ENCODE peak calls at places on chromosomes 6 and 20, in four cellular contexts. D is GM06990; O is MM.1S; S is CD4-positive, alpha-beta T cell. X is an unnamed sample.

GRCh38 chr20:42906120-42906519 is 283.6 kb downstream of the PTPRT start:
- DNase-seq in D (no peak), O (no peak), S (no peak), X (no peak)

GRCh38 chr6:89840538-89840937 is 10.9 kb downstream of the CASP8AP2 start:
- DNase-seq in D (no peak), O (no peak), S (no peak), X (no peak)

GRCh38 chr20:63287697-63288580 is 5.0 kb upstream of the COL20A1 start:
- DNase-seq in D (no peak), O (no peak), S (no peak), X (no peak)

GRCh38 chr6:106731144-106731842 is 101.9 kb downstream of the QRSL1 start:
- DNase-seq in D (no peak), O (no peak), S (no peak), X (no peak)

GRCh38 chr6:88367248-88367647 is 201.1 kb upstream of the CNR1 start:
- DNase-seq in D (no peak), O (peak; percentile 25), S (no peak), X (no peak)

GRCh38 chr20:58661298-58662141 is 10.4 kb downstream of the STX16 start:
- DNase-seq in D (no peak), O (no peak), S (peak; percentile 74), X (no peak)

GRCh38 chr6:3288711-3289663 is 30.2 kb downstream of the PSMG4 start:
- DNase-seq in D (no peak), O (no peak), S (no peak), X (no peak)

GRCh38 chr6:106628658-106629102 is 618 bp downstream of the RTN4IP1 start:
- DNase-seq in D (no peak), O (no peak), S (no peak), X (peak; percentile 8)

GRCh38 chr6:34961574-34961973 is 72.5 kb downstream of the ANKS1A start:
- DNase-seq in D (no peak), O (no peak), S (no peak), X (no peak)

GRCh38 chr6:30735668-30736314 is 6.7 kb downstream of the FLOT1 start:
- DNase-seq in D (peak; percentile 65), O (peak; percentile 37), S (no peak), X (no peak)

GRCh38 chr20:20225325-20225724 is 142.6 kb upstream of the INSM1 start:
- DNase-seq in D (no peak), O (no peak), S (no peak), X (no peak)

GRCh38 chr20:354298-354977 is 7.5 kb downstream of the NRSN2 start:
- DNase-seq in D (peak; percentile 56), O (peak; percentile 78), S (peak; percentile 71), X (peak; percentile 68)

GRCh38 chr6:39247667-39248194 is 18.5 kb upstream of the KCNK5 start:
- DNase-seq in D (no peak), O (peak; percentile 7), S (no peak), X (no peak)

GRCh38 chr6:31827286-31828079 is at the start of gene HSPA1B:
- DNase-seq in D (peak; percentile 93), O (peak; percentile 99), S (peak; percentile 66), X (peak; percentile 100)
- TF ChIP-seq CTCF in D (no peak), O (no peak), S (no peak), X (no peak)

GRCh38 chr6:51753635-51754034 is 333.8 kb downstream of the PKHD1 start:
- DNase-seq in D (no peak), O (no peak), S (no peak), X (no peak)
- TF ChIP-seq CTCF in D (peak; percentile 77), O (peak; percentile 17), S (no peak), X (no peak)

DNA sequence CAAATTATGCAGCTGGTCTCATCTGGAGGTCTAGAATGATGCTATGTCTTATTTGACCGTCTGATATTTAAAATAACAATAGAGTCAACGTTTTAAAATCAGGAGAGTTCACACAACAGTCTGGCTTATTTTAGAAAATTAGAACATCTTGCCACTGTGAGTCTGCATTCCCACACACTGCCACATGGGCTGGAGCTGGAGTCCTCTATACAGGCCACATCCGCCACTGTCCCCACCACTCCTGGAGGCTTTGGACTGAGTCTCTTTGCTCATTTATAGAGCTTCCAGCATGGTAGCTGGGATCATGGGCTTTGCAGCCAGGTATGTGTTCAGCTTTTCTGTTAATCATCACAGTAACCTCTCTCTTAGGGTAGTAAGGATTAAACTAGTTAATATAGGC is 68.8 kb upstream of the ZNFX1 start:
- DNase-seq in D (no peak), O (no peak), S (no peak), X (no peak)
- TF ChIP-seq CTCF in D (no peak), O (no peak), S (no peak), X (no peak)

GRCh38 chr6:128808856-128809255 is 74.1 kb upstream of the LAMA2 start:
- DNase-seq in D (no peak), O (no peak), S (no peak), X (no peak)

GRCh38 chr6:128803911-128804310 is 79.0 kb upstream of the LAMA2 start:
- DNase-seq in D (no peak), O (no peak), S (no peak), X (peak; percentile 52)

GRCh38 chr6:128801621-128802020 is 81.3 kb upstream of the LAMA2 start:
- DNase-seq in D (no peak), O (no peak), S (no peak), X (no peak)

GRCh38 chr6:128806274-128806673 is 76.7 kb upstream of the LAMA2 start:
- DNase-seq in D (no peak), O (no peak), S (no peak), X (peak; percentile 40)

DNA sequence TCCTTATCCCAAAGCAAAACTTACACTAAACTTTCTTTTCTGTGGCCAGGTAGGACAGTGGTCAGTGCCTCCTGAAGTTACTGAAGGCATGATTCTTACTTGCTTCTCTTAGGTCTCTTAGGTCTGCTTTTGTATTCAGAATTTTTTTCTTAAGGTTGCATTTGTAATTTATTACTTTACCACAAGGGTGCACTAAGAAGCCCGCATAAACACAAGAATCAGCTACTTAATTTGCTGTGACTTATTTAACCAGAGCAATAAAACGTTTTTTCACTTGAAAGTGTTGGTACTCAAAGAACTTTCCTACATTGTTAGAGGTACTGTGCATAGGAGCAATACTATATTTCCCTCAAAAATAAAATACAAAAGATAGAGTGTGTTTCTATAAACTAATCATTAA is 75.4 kb upstream of the LAMA2 start:
- DNase-seq in D (no peak), O (peak; percentile 28), S (no peak), X (peak; percentile 62)
- TF ChIP-seq CTCF in D (peak; percentile 54), O (peak; percentile 41), S (peak; percentile 18), X (peak; percentile 56)

DNA sequence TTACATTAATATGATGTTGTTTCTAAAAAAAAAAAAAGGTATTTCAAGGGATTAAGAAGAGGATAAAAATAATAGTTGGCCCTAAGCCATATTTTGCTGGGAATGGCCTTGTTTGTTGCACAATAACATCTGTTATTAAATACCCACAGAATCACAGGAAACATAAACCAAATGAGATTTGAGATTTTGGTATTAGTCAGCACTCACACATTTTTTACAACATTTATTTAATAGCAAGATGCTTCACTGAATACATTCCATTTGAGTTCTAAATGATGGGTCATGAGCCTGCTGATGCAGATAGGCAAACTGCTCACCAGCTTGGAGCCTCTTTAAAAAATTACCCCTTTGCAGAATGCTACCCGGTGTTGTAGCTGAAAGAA is 92.9 kb upstream of the ENPP5 start:
- DNase-seq in D (no peak), O (no peak), S (no peak), X (peak; percentile 96)
- TF ChIP-seq CTCF in D (no peak), O (no peak), S (no peak), X (no peak)

GRCh38 chr6:116395647-116396046 is 24.9 kb downstream of the DSE start:
- DNase-seq in D (no peak), O (no peak), S (no peak), X (no peak)

GRCh38 chr6:116396451-116396850 is 25.7 kb downstream of the DSE start:
- DNase-seq in D (no peak), O (no peak), S (no peak), X (peak; percentile 20)

GRCh38 chr6:116390571-116390970 is 19.8 kb downstream of the DSE start:
- DNase-seq in D (no peak), O (peak; percentile 80), S (no peak), X (no peak)

GRCh38 chr6:116392158-116393032 is 21.6 kb downstream of the DSE start:
- DNase-seq in D (peak; percentile 59), O (peak; percentile 39), S (no peak), X (peak; percentile 36)

GRCh38 chr6:116393430-116393829 is 22.7 kb downstream of the DSE start:
- DNase-seq in D (no peak), O (no peak), S (no peak), X (peak; percentile 28)
- TF ChIP-seq CTCF in D (peak; percentile 49), O (no peak), S (no peak), X (peak; percentile 27)

DNA sequence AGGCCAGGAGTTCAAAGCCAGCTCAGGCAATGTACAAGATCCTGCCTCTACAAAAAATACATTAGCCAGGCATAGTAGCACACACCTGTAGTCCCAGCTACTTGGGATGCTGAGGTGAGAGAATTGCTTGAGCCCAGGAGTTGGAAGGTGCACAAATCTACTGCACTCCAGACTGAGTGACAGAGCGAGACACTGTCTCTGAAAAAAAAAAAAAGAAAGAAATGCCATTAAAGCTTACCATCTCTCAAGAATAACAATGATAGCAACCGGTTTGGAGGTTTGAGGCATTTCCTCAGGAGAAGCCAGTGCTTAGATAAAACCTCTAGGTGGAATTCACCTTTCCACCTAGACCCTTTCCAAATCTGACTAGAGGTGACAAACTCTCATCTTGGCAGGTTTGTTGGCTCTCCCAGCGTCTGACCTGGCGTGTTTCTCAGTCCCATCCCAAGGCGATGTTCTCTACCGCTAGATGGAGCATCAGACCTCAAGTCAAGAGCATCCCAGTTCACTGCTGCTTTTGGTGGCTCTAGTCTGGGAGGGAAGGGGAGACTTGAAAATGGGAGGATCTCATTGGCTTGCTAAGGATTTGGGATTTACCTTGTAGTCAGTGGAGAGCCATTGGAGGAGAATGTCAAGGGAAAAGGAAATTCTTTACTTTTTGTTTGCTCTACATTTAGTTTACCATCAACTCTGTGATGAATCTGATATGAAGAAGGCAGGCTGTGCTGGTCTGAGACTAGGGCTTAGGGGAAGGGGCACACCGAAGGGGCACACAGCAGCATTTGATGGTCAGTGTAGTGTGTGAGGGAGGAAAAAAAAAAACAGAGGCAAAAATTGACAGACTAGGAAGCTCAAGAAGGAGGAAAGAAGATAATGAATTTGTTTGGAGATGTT is 67.9 kb downstream of the NCOA7 start:
- DNase-seq in D (no peak), O (peak; percentile 39), S (no peak), X (peak; percentile 74)
- TF ChIP-seq CTCF in D (peak; percentile 65), O (peak; percentile 61), S (no peak), X (peak; percentile 83)

DNA sequence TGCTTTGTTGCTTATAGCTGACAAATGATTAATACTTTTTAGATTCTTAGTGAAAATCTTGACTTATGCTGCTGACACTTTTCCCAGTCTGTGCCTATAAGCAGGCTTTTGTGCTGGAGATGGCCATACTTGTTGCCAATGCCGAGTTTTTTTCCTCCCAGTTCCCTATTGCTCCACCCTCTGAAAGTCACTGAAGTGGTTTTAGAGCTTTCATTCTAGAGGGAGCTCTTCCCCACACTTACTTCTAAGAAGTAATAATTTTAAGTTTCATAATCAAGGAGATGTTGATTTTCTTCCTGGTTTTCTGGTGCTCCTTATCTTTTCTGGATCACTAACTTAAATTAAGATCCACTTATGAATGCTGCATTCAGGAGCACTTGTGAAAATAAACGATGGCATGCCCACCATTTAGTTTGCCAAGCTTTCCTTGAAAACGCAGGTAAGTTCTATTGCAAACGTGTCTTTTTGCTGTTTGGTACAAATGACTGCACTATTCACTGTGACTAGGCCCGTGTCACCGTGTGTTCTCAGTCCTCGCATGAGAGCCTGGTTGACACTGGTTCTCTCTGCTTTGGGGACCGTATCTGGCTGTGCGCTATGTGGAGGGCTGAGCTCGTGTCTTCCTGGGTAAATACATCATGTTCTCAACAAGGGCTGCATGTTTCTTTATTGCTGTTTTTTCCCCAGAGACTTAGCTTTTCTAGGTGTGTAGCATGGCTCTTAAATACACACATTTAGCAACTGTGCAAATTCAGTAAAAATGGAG is 50.2 kb downstream of the GFRA4 start:
- DNase-seq in D (no peak), O (no peak), S (no peak), X (peak; percentile 21)
- TF ChIP-seq CTCF in D (no peak), O (peak; percentile 17), S (no peak), X (peak; percentile 2)